ENCODE peak calls at places on chromosomes 2 and 18, in five cellular contexts. One of them, this sample, is unnamed.

GRCh38 chr2:26720322-26721166 is 28.0 kb downstream of the KCNK3 start:
- DNase-seq in H1: no peak
- DNase-seq in cardiac muscle cell: peak; percentile 83
- DNase-seq in brain microvascular endothelial cell: peak; percentile 61
- DNase-seq in IMR-90: peak; percentile 82
- DNase-seq in this sample: peak; percentile 60

GRCh38 chr2:188494906-188495305 is 203.2 kb downstream of the GULP1 start:
- DNase-seq in H1: no peak
- DNase-seq in cardiac muscle cell: no peak
- DNase-seq in brain microvascular endothelial cell: no peak
- DNase-seq in IMR-90: no peak
- DNase-seq in this sample: no peak

GRCh38 chr2:29123584-29124349 is 8.6 kb downstream of the CLIP4 start:
- DNase-seq in H1: no peak
- DNase-seq in cardiac muscle cell: no peak
- DNase-seq in brain microvascular endothelial cell: peak; percentile 78
- DNase-seq in IMR-90: peak; percentile 91
- DNase-seq in this sample: peak; percentile 83

GRCh38 chr2:69253893-69254292 is 133.1 kb downstream of the GFPT1 start:
- DNase-seq in H1: no peak
- DNase-seq in cardiac muscle cell: no peak
- DNase-seq in brain microvascular endothelial cell: peak; percentile 100
- DNase-seq in IMR-90: peak; percentile 99
- DNase-seq in this sample: peak; percentile 100

GRCh38 chr2:98936133-98936916 is at the start of gene CRACDL:
- DNase-seq in H1: no peak
- DNase-seq in cardiac muscle cell: peak; percentile 73
- DNase-seq in brain microvascular endothelial cell: no peak
- DNase-seq in IMR-90: no peak
- DNase-seq in this sample: no peak

GRCh38 chr2:237141556-237141955 is 55.9 kb downstream of the COPS8 start:
- DNase-seq in H1: no peak
- DNase-seq in cardiac muscle cell: no peak
- DNase-seq in brain microvascular endothelial cell: peak; percentile 48
- DNase-seq in IMR-90: peak; percentile 92
- DNase-seq in this sample: peak; percentile 86

GRCh38 chr2:64284751-64285150 is 140.5 kb upstream of the PELI1 start:
- DNase-seq in H1: no peak
- DNase-seq in cardiac muscle cell: no peak
- DNase-seq in brain microvascular endothelial cell: no peak
- DNase-seq in IMR-90: no peak
- DNase-seq in this sample: no peak

GRCh38 chr2:80153151-80153550 is 151.4 kb downstream of the LRRTM1 start:
- DNase-seq in H1: no peak
- DNase-seq in cardiac muscle cell: no peak
- DNase-seq in brain microvascular endothelial cell: no peak
- DNase-seq in IMR-90: no peak
- DNase-seq in this sample: no peak

GRCh38 chr18:75421656-75422055 is 5.8 kb downstream of the SMIM21 start:
- DNase-seq in H1: no peak
- DNase-seq in cardiac muscle cell: no peak
- DNase-seq in brain microvascular endothelial cell: no peak
- DNase-seq in IMR-90: peak; percentile 57
- DNase-seq in this sample: peak; percentile 23

GRCh38 chr2:238518127-238518827 is 91.5 kb downstream of the ASB1 start:
- DNase-seq in H1: no peak
- DNase-seq in cardiac muscle cell: no peak
- DNase-seq in brain microvascular endothelial cell: no peak
- DNase-seq in IMR-90: peak; percentile 78
- DNase-seq in this sample: peak; percentile 99

GRCh38 chr2:29691386-29691950 is 229.9 kb downstream of the ALK start:
- DNase-seq in H1: no peak
- DNase-seq in cardiac muscle cell: no peak
- DNase-seq in brain microvascular endothelial cell: no peak
- DNase-seq in IMR-90: no peak
- DNase-seq in this sample: no peak

GRCh38 chr2:51224790-51225189 is 192.9 kb upstream of the NRXN1 start:
- DNase-seq in H1: no peak
- DNase-seq in cardiac muscle cell: no peak
- DNase-seq in brain microvascular endothelial cell: no peak
- DNase-seq in IMR-90: no peak
- DNase-seq in this sample: peak; percentile 1

GRCh38 chr2:128604045-128604444 is 285.4 kb upstream of the HS6ST1 start:
- DNase-seq in H1: no peak
- DNase-seq in cardiac muscle cell: no peak
- DNase-seq in brain microvascular endothelial cell: no peak
- DNase-seq in IMR-90: no peak
- DNase-seq in this sample: no peak

GRCh38 chr18:63394954-63395353 is 27.3 kb downstream of the VPS4B start:
- DNase-seq in H1: no peak
- DNase-seq in cardiac muscle cell: no peak
- DNase-seq in brain microvascular endothelial cell: no peak
- DNase-seq in IMR-90: no peak
- DNase-seq in this sample: no peak

GRCh38 chr2:169761251-169761969 is 27.8 kb downstream of the KLHL23 start:
- DNase-seq in H1: no peak
- DNase-seq in cardiac muscle cell: no peak
- DNase-seq in brain microvascular endothelial cell: no peak
- DNase-seq in IMR-90: no peak
- DNase-seq in this sample: no peak

GRCh38 chr2:141341444-141341843 is 789.4 kb downstream of the LRP1B start:
- DNase-seq in H1: no peak
- DNase-seq in cardiac muscle cell: no peak
- DNase-seq in brain microvascular endothelial cell: peak; percentile 67
- DNase-seq in IMR-90: peak; percentile 99
- DNase-seq in this sample: peak; percentile 92

GRCh38 chr2:217947341-217948316 is 55.2 kb downstream of the TNS1 start:
- DNase-seq in H1: peak; percentile 49
- DNase-seq in cardiac muscle cell: no peak
- DNase-seq in brain microvascular endothelial cell: no peak
- DNase-seq in IMR-90: no peak
- DNase-seq in this sample: no peak

GRCh38 chr2:67824196-67824595 is 238.6 kb downstream of the C1D start:
- DNase-seq in H1: no peak
- DNase-seq in cardiac muscle cell: no peak
- DNase-seq in brain microvascular endothelial cell: no peak
- DNase-seq in IMR-90: peak; percentile 82
- DNase-seq in this sample: peak; percentile 17

GRCh38 chr2:26608557-26608956 is 32.6 kb downstream of the CIB4 start:
- DNase-seq in H1: no peak
- DNase-seq in cardiac muscle cell: no peak
- DNase-seq in brain microvascular endothelial cell: no peak
- DNase-seq in IMR-90: no peak
- DNase-seq in this sample: no peak

GRCh38 chr2:168552450-168552856 is 96.4 kb downstream of the CERS6 start:
- DNase-seq in H1: peak; percentile 86
- DNase-seq in cardiac muscle cell: no peak
- DNase-seq in brain microvascular endothelial cell: no peak
- DNase-seq in IMR-90: no peak
- DNase-seq in this sample: no peak

GRCh38 chr2:22999951-23000350 is 385.0 kb upstream of the KLHL29 start:
- DNase-seq in H1: no peak
- DNase-seq in cardiac muscle cell: no peak
- DNase-seq in brain microvascular endothelial cell: peak; percentile 60
- DNase-seq in IMR-90: peak; percentile 1
- DNase-seq in this sample: no peak

GRCh38 chr18:75418293-75418692 is 9.2 kb downstream of the SMIM21 start:
- DNase-seq in H1: no peak
- DNase-seq in cardiac muscle cell: no peak
- DNase-seq in brain microvascular endothelial cell: no peak
- DNase-seq in IMR-90: no peak
- DNase-seq in this sample: no peak

GRCh38 chr2:181752301-181752700 is 72.0 kb upstream of the NEUROD1 start:
- DNase-seq in H1: no peak
- DNase-seq in cardiac muscle cell: no peak
- DNase-seq in brain microvascular endothelial cell: no peak
- DNase-seq in IMR-90: peak; percentile 39
- DNase-seq in this sample: no peak

GRCh38 chr18:27685807-27686412 is 491.0 kb downstream of the CDH2 start:
- DNase-seq in H1: no peak
- DNase-seq in cardiac muscle cell: peak; percentile 67
- DNase-seq in brain microvascular endothelial cell: peak; percentile 60
- DNase-seq in IMR-90: peak; percentile 39
- DNase-seq in this sample: peak; percentile 42

GRCh38 chr2:96727431-96727830 is 12.4 kb downstream of the LMAN2L start:
- DNase-seq in H1: no peak
- DNase-seq in cardiac muscle cell: no peak
- DNase-seq in brain microvascular endothelial cell: no peak
- DNase-seq in IMR-90: no peak
- DNase-seq in this sample: peak; percentile 67

GRCh38 chr2:146240376-146240775 is 1604.5 kb upstream of the ACVR2A start:
- DNase-seq in H1: no peak
- DNase-seq in cardiac muscle cell: no peak
- DNase-seq in brain microvascular endothelial cell: no peak
- DNase-seq in IMR-90: no peak
- DNase-seq in this sample: peak; percentile 4

GRCh38 chr2:172293952-172294351 is 133.4 kb upstream of the ITGA6 start:
- DNase-seq in H1: no peak
- DNase-seq in cardiac muscle cell: no peak
- DNase-seq in brain microvascular endothelial cell: peak; percentile 40
- DNase-seq in IMR-90: peak; percentile 62
- DNase-seq in this sample: peak; percentile 40

GRCh38 chr2:237471457-237472186 is 15.4 kb upstream of the MLPH start:
- DNase-seq in H1: peak; percentile 64
- DNase-seq in cardiac muscle cell: peak; percentile 79
- DNase-seq in brain microvascular endothelial cell: peak; percentile 74
- DNase-seq in IMR-90: peak; percentile 68
- DNase-seq in this sample: peak; percentile 66

GRCh38 chr18:12520442-12520992 is 112.8 kb downstream of the PRELID3A start:
- DNase-seq in H1: no peak
- DNase-seq in cardiac muscle cell: no peak
- DNase-seq in brain microvascular endothelial cell: no peak
- DNase-seq in IMR-90: peak; percentile 10
- DNase-seq in this sample: peak; percentile 52

GRCh38 chr18:33755918-33756590 is 178.0 kb downstream of the ASXL3 start:
- DNase-seq in H1: peak; percentile 23
- DNase-seq in cardiac muscle cell: no peak
- DNase-seq in brain microvascular endothelial cell: peak; percentile 95
- DNase-seq in IMR-90: peak; percentile 93
- DNase-seq in this sample: peak; percentile 83

GRCh38 chr18:33757037-33757436 is 179.0 kb downstream of the ASXL3 start:
- DNase-seq in H1: no peak
- DNase-seq in cardiac muscle cell: no peak
- DNase-seq in brain microvascular endothelial cell: no peak
- DNase-seq in IMR-90: peak; percentile 55
- DNase-seq in this sample: peak; percentile 42

DNA sequence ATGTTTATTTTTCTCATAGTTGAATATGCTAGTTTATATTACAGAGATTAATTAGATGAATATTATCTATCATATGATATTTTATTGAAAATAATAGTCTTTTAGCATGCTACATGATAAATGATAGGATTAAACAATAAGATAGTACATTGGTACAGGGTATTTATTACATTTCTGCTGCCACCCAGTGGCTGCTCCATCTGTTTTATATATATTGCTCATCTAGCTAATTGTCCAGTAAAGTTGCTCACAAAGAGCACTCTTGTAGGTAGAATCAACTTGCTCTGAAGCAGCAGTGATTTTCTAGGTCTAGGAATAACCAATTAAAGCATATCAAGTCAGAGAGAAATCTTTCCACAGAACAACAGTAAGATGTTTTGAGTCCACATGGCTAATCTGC is 183.3 kb downstream of the ASXL3 start:
- DNase-seq in H1: no peak
- DNase-seq in cardiac muscle cell: peak; percentile 37
- DNase-seq in brain microvascular endothelial cell: peak; percentile 39
- DNase-seq in IMR-90: peak; percentile 28
- DNase-seq in this sample: peak; percentile 23
- TF ChIP-seq CTCF in H1: peak; percentile 20
- TF ChIP-seq CTCF in cardiac muscle cell: peak; percentile 26
- TF ChIP-seq CTCF in brain microvascular endothelial cell: peak; percentile 54
- TF ChIP-seq CTCF in IMR-90: peak; percentile 49
- TF ChIP-seq CTCF in this sample: peak; percentile 51

DNA sequence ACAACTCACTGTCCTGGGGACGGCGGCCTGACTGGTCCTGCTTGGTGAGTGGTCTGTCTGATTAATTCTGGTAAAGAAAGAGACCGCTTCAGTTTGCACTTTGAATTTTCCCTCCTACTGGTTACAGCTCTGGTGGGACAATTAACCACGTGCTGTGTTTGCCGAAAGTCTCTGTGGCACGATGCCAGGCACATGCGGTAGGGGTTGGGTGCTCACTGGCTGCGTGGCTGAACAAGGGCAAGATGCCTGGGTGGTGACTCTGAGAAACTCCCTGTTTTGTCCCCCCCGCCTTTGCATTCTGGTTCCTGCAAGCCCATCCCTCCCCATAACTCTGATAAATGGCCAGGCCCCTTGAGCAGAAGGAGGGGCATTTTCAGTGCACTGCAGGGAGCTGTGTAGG is 206.1 kb downstream of the TFCP2L1 start:
- DNase-seq in H1: no peak
- DNase-seq in cardiac muscle cell: no peak
- DNase-seq in brain microvascular endothelial cell: no peak
- DNase-seq in IMR-90: no peak
- DNase-seq in this sample: no peak
- H3K4me3 ChIP-seq in H1: no peak overlapping the region
- H3K4me3 ChIP-seq in cardiac muscle cell: no peak overlapping the region
- H3K4me3 ChIP-seq in brain microvascular endothelial cell: no peak overlapping the region
- H3K4me3 ChIP-seq in IMR-90: no peak overlapping the region
- H3K4me3 ChIP-seq in this sample: no peak overlapping the region

DNA sequence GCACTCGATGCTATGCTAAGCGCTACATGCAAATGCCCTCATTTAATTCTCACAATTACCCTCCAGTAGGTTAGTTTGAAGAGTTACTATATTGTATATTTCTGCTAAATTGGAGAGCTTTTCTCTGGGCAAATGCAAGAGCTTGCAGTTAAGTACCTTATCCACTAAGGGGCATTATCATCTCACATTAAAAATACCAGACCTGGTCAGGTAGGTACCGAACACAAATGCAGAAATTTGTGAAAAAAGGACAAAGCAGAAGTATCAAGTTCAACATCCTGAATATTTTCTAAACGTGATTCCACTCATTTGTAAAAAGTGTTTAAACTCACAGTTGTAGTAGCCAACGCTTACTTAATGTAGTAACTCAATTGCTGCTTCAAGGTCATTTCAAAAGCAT is 52.2 kb downstream of the CYRIA start:
- DNase-seq in H1: no peak
- DNase-seq in cardiac muscle cell: no peak
- DNase-seq in brain microvascular endothelial cell: no peak
- DNase-seq in IMR-90: no peak
- DNase-seq in this sample: no peak
- TF ChIP-seq CTCF in H1: peak; percentile 52
- TF ChIP-seq CTCF in cardiac muscle cell: peak; percentile 50
- TF ChIP-seq CTCF in brain microvascular endothelial cell: peak; percentile 51
- TF ChIP-seq CTCF in IMR-90: peak; percentile 53
- TF ChIP-seq CTCF in this sample: peak; percentile 39

GRCh38 chr2:104658840-104659591 is 194.9 kb upstream of the POU3F3 start:
- DNase-seq in H1: peak; percentile 3
- DNase-seq in cardiac muscle cell: peak; percentile 19
- DNase-seq in brain microvascular endothelial cell: no peak
- DNase-seq in IMR-90: no peak
- DNase-seq in this sample: no peak

GRCh38 chr2:104654813-104655212 is 199.1 kb upstream of the POU3F3 start:
- DNase-seq in H1: no peak
- DNase-seq in cardiac muscle cell: no peak
- DNase-seq in brain microvascular endothelial cell: no peak
- DNase-seq in IMR-90: no peak
- DNase-seq in this sample: no peak

GRCh38 chr2:104658149-104658839 is 195.6 kb upstream of the POU3F3 start:
- DNase-seq in H1: peak; percentile 36
- DNase-seq in cardiac muscle cell: peak; percentile 5
- DNase-seq in brain microvascular endothelial cell: no peak
- DNase-seq in IMR-90: no peak
- DNase-seq in this sample: peak; percentile 1

GRCh38 chr2:104656496-104657310 is 197.2 kb upstream of the POU3F3 start:
- DNase-seq in H1: no peak
- DNase-seq in cardiac muscle cell: no peak
- DNase-seq in brain microvascular endothelial cell: no peak
- DNase-seq in IMR-90: no peak
- DNase-seq in this sample: no peak
- H3K4me3 ChIP-seq in H1: no peak overlapping the region
- H3K4me3 ChIP-seq in cardiac muscle cell: no peak overlapping the region
- H3K4me3 ChIP-seq in brain microvascular endothelial cell: no peak overlapping the region
- H3K4me3 ChIP-seq in IMR-90: no peak overlapping the region
- H3K4me3 ChIP-seq in this sample: no peak overlapping the region